ENCODE peak calls at places on chromosomes 7 and 10, in six cellular contexts. H, F, S, W, Z and E are unnamed samples.

GRCh38 chr7:1540391-1541271 is 10.1 kb downstream of the MAFK start:
- DNase-seq in H (no peak), F (no peak), S (no peak), W (no peak), Z (no peak), E (no peak)

GRCh38 chr10:32331606-32332005 is 15.4 kb downstream of the EPC1 start:
- DNase-seq in H (no peak), F (no peak), S (no peak), W (no peak), Z (no peak), E (no peak)

GRCh38 chr7:86814980-86815379 is 171.3 kb downstream of the GRM3 start:
- DNase-seq in H (no peak), F (peak; percentile 20), S (peak; percentile 32), W (peak; percentile 50), Z (peak; percentile 9), E (peak; percentile 3)

GRCh38 chr7:28293529-28293835 is 112.9 kb upstream of the JAZF1 start:
- DNase-seq in H (no peak), F (no peak), S (no peak), W (no peak), Z (no peak), E (no peak)

GRCh38 chr7:16419859-16420258 is 1.5 kb downstream of the CRPPA start:
- DNase-seq in H (no peak), F (no peak), S (no peak), W (no peak), Z (no peak), E (no peak)

GRCh38 chr10:106044511-106044910 is 1120.0 kb downstream of the SORCS1 start:
- DNase-seq in H (no peak), F (no peak), S (no peak), W (peak; percentile 3), Z (no peak), E (no peak)

GRCh38 chr10:88154596-88155250 is 291.3 kb downstream of the PTEN start:
- DNase-seq in H (no peak), F (no peak), S (no peak), W (no peak), Z (no peak), E (no peak)

GRCh38 chr7:92924800-92925199 is 88.4 kb upstream of the CDK6 start:
- DNase-seq in H (no peak), F (no peak), S (no peak), W (no peak), Z (no peak), E (no peak)

GRCh38 chr7:151954866-151955820 is 1.1 kb upstream of the GALNTL5 start:
- DNase-seq in H (no peak), F (no peak), S (no peak), W (peak; percentile 59), Z (no peak), E (no peak)

GRCh38 chr10:45580781-45581496 is 91.6 kb downstream of the ZFAND4 start:
- DNase-seq in H (no peak), F (no peak), S (no peak), W (no peak), Z (no peak), E (no peak)

GRCh38 chr10:113060221-113061053 is 110.4 kb downstream of the TCF7L2 start:
- DNase-seq in H (no peak), F (peak; percentile 71), S (peak; percentile 67), W (no peak), Z (no peak), E (no peak)

GRCh38 chr10:96999987-97000386 is 167.9 kb downstream of the LCOR start:
- DNase-seq in H (no peak), F (no peak), S (no peak), W (no peak), Z (no peak), E (no peak)

GRCh38 chr10:33655165-33655815 is 320.8 kb upstream of the NRP1 start:
- DNase-seq in H (no peak), F (no peak), S (no peak), W (no peak), Z (no peak), E (no peak)

GRCh38 chr7:109901916-109902315 is 1189.0 kb upstream of the LRRN3 start:
- DNase-seq in H (no peak), F (no peak), S (no peak), W (no peak), Z (no peak), E (no peak)

GRCh38 chr10:90484518-90484917 is 373.3 kb downstream of the HTR7 start:
- DNase-seq in H (no peak), F (no peak), S (no peak), W (no peak), Z (no peak), E (no peak)

GRCh38 chr10:92571649-92572048 is 2.2 kb downstream of the IDE start:
- DNase-seq in H (no peak), F (no peak), S (no peak), W (no peak), Z (no peak), E (no peak)

GRCh38 chr7:26178272-26178960 is 22.1 kb downstream of the HNRNPA2B1 start:
- DNase-seq in H (no peak), F (no peak), S (no peak), W (no peak), Z (no peak), E (no peak)

GRCh38 chr7:82481499-82482097 is 38.0 kb upstream of the CACNA2D1 start:
- DNase-seq in H (no peak), F (peak; percentile 2), S (no peak), W (peak; percentile 50), Z (no peak), E (no peak)

GRCh38 chr7:23349484-23350157 is 50.5 kb downstream of the MALSU1 start:
- DNase-seq in H (no peak), F (no peak), S (no peak), W (peak; percentile 32), Z (no peak), E (no peak)

GRCh38 chr10:15255961-15256360 is 87.5 kb upstream of the NMT2 start:
- DNase-seq in H (no peak), F (no peak), S (no peak), W (no peak), Z (no peak), E (no peak)

GRCh38 chr10:114859227-114859626 is 37.6 kb downstream of the FHIP2A start:
- DNase-seq in H (no peak), F (no peak), S (no peak), W (no peak), Z (no peak), E (no peak)

GRCh38 chr7:129017264-129017663 is 37.6 kb downstream of the TNPO3 start:
- DNase-seq in H (no peak), F (no peak), S (no peak), W (no peak), Z (no peak), E (no peak)

GRCh38 chr7:115113776-115114175 is 191.9 kb downstream of the MDFIC start:
- DNase-seq in H (no peak), F (peak; percentile 92), S (no peak), W (no peak), Z (no peak), E (no peak)

GRCh38 chr10:77301305-77301730 is 336.3 kb downstream of the KCNMA1 start:
- DNase-seq in H (no peak), F (no peak), S (no peak), W (no peak), Z (no peak), E (no peak)

GRCh38 chr7:118762451-118762850 is 537.9 kb downstream of the ANKRD7 start:
- DNase-seq in H (no peak), F (no peak), S (no peak), W (no peak), Z (no peak), E (no peak)

GRCh38 chr7:84953294-84953693 is 233.6 kb downstream of the SEMA3D start:
- DNase-seq in H (no peak), F (no peak), S (no peak), W (no peak), Z (no peak), E (no peak)

GRCh38 chr10:60331886-60332285 is 57.8 kb downstream of the ANK3 start:
- DNase-seq in H (no peak), F (no peak), S (no peak), W (no peak), Z (no peak), E (no peak)

GRCh38 chr10:60338002-60338564 is 51.6 kb downstream of the ANK3 start:
- DNase-seq in H (no peak), F (no peak), S (no peak), W (no peak), Z (no peak), E (no peak)

GRCh38 chr10:60335708-60336107 is 54.0 kb downstream of the ANK3 start:
- DNase-seq in H (no peak), F (peak; percentile 19), S (no peak), W (no peak), Z (no peak), E (no peak)

GRCh38 chr10:60336901-60337630 is 52.6 kb downstream of the ANK3 start:
- DNase-seq in H (no peak), F (no peak), S (no peak), W (no peak), Z (no peak), E (no peak)

DNA sequence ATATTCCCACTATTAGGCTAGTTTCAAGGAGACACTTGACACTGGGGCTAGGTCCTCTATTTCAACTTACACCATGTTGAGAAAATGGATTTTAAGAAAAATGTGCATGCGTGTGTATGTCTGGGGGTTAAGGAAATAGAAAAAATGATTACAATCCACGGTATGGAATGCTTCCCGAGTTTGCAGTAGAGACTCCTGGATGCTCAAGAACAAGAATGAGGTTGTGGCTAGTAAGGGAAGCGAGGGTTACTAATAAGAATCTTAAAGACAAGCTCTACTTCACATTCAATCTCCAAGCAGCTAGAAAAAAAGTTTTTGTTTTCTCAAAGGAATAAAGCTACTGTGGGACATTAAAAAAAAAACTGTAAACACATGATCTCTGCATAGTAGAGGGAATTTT is 54.7 kb downstream of the ANK3 start:
- DNase-seq in H (no peak), F (no peak), S (no peak), W (no peak), Z (no peak), E (no peak)
- TF ChIP-seq TAF1 in H (no peak), F (no peak), S (no peak), W (no peak), Z (no peak), E (no peak)

DNA sequence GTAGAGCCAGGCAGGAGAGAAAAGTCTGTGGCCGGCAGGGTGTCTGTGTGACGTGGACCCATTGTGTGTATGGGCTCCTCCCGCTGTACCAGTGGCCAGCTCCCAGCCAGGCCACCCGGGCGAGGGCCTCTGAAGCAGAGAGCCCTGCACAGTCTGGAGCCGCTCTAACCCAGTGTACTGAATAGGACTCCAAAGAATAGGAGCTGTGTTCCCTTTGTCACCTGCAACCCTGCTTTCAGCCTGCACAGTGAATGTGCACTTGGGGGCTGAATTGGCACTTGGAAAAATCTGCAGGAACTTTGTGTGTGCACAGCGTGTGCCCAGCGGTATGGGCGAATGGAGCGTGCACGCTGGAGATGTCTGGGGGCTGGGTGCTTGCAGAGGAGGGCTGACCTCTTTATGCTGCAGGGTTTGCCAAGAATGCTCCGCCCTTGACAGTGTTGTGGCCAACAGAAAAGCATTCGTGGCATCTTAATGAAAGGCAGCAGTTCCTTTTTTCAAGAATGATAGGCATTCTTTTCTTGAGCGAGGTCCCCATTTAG is 216.2 kb downstream of the AUTS2 start:
- DNase-seq in H (no peak), F (no peak), S (no peak), W (no peak), Z (no peak), E (no peak)
- TF ChIP-seq TAF1 in H (no peak), F (no peak), S (no peak), W (no peak), Z (no peak), E (no peak)

GRCh38 chr7:80415522-80415921 is 96.3 kb downstream of the GNAT3 start:
- DNase-seq in H (no peak), F (no peak), S (no peak), W (no peak), Z (no peak), E (no peak)
- TF ChIP-seq TAF1 in H (no peak), F (no peak), S (no peak), W (no peak), Z (no peak), E (no peak)

GRCh38 chr10:98368644-98369043 is 46.3 kb downstream of the PYROXD2 start:
- DNase-seq in H (no peak), F (no peak), S (no peak), W (no peak), Z (no peak), E (no peak)
- TF ChIP-seq TAF1 in H (no peak), F (no peak), S (no peak), W (no peak), Z (no peak), E (no peak)